ENCODE peak calls at places on chromosomes 5 and 9, in seven cellular contexts. I is dorsolateral prefrontal cortex, D is cardiac fibroblast, Y is heart left ventricle, H is upper lobe of right lung, F is HFFc6, W is brain microvascular endothelial cell. Q is an unnamed sample.
A peak's percentile ranks its signal among the peaks of the same experiment; 100 is the strongest.

GRCh38 chr5:174167080-174167910 is 121.8 kb downstream of the NSG2 start:
- DNase-seq in D (no peak), F (no peak), I (no peak), W (no peak), H (no peak), Y (no peak), Q (no peak)

GRCh38 chr9:74499111-74499601 is 2.0 kb downstream of the RORB start:
- DNase-seq in W (no peak), D (no peak), Y (no peak), H (no peak), F (no peak), I (peak; percentile 22), Q (no peak)

GRCh38 chr5:39473156-39473779 is 48.5 kb upstream of the DAB2 start:
- DNase-seq in D (peak; percentile 48), Y (no peak), I (no peak), H (no peak), W (peak; percentile 87), F (peak; percentile 45), Q (no peak)

GRCh38 chr5:73674669-73675004 is 48.6 kb downstream of the ARHGEF28 start:
- DNase-seq in I (no peak), Y (no peak), D (peak; percentile 49), H (no peak), W (no peak), F (no peak), Q (no peak)

GRCh38 chr9:116837038-116837998 is 150.2 kb downstream of the TRIM32 start:
- DNase-seq in W (no peak), D (no peak), Y (no peak), F (no peak), I (no peak), H (no peak), Q (peak; percentile 90)

GRCh38 chr5:96209829-96210228 is 223.2 kb downstream of the PCSK1 start:
- DNase-seq in F (peak; percentile 84), Y (no peak), H (no peak), D (peak; percentile 93), I (no peak), W (peak; percentile 87), Q (no peak)

GRCh38 chr5:80990971-80991370 is 30.8 kb downstream of the RASGRF2 start:
- DNase-seq in W (no peak), I (no peak), F (no peak), D (peak; percentile 36), H (no peak), Y (no peak), Q (peak; percentile 74)

GRCh38 chr9:76866689-76867088 is 39.2 kb downstream of the PRUNE2 start:
- DNase-seq in F (peak; percentile 90), Y (no peak), W (peak; percentile 83), H (no peak), D (peak; percentile 95), I (no peak), Q (peak; percentile 87)

GRCh38 chr9:88056876-88057275 is 81.4 kb downstream of the SPATA31C2 start:
- DNase-seq in D (no peak), W (peak; percentile 43), Y (no peak), I (no peak), F (peak; percentile 36), H (no peak), Q (no peak)

GRCh38 chr9:113687680-113688371 is 188.3 kb upstream of the ZNF618 start:
- DNase-seq in H (peak; percentile 47), D (peak; percentile 7), F (no peak), W (no peak), I (no peak), Y (no peak), Q (no peak)

GRCh38 chr9:129173296-129174101 is 4.6 kb downstream of the IER5L start:
- DNase-seq in H (no peak), W (no peak), I (no peak), Y (no peak), D (no peak), F (no peak), Q (no peak)

DNA sequence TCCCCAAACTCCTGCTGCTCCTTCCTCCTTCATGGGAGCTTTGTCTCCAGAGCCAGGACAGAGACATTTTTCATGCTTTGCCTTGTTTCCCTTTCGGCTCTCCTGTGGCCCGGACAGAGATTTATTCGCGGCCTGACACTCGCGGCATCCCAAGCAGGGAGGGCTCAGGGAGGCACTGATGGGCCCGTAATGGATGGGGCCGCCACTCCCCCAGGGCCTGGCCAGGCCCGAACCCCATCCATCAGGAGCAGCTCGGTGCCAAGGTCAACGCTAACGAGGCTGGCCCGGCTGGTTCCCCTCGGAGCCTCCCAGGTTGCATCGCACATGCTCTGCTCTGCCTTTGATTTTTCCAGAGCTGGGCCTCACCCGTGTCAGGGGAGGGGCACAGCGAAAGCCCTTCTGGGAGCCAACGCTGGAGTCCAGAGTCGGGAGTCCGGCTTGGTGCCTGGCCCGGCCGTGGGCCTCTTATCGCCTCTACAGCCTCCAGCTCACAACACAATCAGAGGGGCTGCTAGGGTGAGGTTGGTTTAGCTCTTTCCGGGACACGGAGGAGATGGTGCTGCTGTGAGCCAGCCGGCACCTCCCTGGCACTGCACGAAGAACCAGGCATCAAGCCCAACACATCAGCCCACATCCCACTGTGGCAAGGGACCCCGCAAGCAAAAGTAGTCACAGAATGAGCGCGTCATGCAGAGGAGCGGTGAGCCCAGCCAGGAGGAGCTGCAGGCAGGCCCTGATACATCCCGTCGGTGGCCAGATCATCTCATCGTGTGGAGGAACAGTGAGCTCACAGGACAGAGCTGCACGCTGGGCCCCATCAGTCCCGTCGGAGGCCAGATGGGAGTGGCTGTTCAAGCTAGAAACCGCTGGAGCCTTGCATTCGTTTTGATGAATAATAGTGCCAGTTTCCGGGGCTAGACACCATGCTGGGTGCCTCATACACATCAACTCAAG is 72.2 kb upstream of the BARHL1 start:
- DNase-seq in D (peak; percentile 13), Y (no peak), I (no peak), W (no peak), H (no peak), F (no peak), Q (no peak)
- TF ChIP-seq CTCF in D (no peak), Y (no peak), I (no peak), W (no peak), H (no peak), F (no peak), Q (no peak)

GRCh38 chr5:86968311-86968753 is 299.4 kb upstream of the RASA1 start:
- DNase-seq in I (no peak), H (no peak), F (peak; percentile 71), D (peak; percentile 75), Y (peak; percentile 49), W (peak; percentile 12), Q (peak; percentile 58)

GRCh38 chr5:86974910-86975309 is 292.8 kb upstream of the RASA1 start:
- DNase-seq in F (no peak), W (no peak), I (no peak), H (no peak), D (peak; percentile 8), Y (no peak), Q (no peak)

DNA sequence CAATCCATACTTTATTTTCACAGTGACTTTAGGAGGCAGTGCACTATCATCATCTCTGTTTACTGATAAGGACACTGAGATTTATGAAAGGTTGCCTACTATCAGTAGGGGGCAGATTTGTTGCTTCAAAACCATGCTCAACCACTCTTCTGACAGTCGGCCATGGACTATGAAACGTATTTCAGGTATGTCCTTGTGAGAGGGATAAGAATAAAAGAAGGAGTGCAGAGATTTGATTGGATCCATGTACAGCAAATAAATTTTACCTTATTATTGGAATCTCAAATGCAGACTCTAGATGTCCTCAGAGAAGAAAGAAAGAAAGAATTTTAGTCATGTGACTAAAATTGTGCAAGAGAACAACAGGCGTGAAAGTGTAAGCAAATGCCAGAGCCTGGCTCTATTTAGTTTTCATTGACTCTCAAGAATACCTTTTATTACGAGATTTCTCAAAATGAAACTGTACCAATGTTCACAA is 296.6 kb upstream of the RASA1 start:
- DNase-seq in W (peak; percentile 11), H (no peak), F (peak; percentile 29), I (no peak), D (peak; percentile 42), Y (no peak), Q (peak; percentile 13)
- TF ChIP-seq CTCF in W (peak; percentile 40), H (peak; percentile 25), F (peak; percentile 73), I (peak; percentile 15), D (peak; percentile 22), Y (peak; percentile 27), Q (no peak)

DNA sequence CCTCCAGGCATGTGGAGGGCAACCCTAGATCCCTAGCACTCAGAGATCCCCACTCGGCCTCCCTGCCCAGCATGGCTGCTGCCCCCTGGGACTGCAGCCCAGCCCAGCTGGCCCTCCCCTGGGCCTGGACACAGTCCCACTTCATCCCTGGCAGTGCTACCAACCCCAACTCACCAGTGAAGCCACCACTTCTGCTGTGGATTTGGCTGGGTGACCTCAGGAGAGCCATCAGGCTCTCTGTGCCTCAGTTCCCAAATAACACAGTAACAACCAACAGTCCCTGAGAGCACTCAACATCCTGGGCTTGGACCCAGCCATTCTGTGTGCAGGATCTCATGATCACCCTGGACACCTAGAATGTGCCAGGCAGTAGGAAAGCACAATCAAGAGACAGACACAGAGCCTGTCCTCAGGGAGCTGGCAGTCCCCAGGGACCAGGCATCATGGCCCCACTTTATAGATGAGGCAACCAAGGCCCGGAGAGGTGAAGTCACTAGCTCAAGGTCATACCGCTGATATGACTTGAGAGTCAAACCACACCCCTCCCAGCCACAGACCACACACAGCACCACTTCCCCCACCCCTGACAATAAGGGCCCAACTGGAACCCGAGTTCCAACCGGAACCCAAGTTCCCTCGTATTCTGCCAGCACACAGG is 4.7 kb upstream of the PSMB7 start:
- DNase-seq in F (no peak), I (no peak), D (no peak), H (no peak), W (no peak), Y (no peak), Q (no peak)
- TF ChIP-seq CTCF in F (peak; percentile 72), I (no peak), D (no peak), H (peak; percentile 23), W (no peak), Y (no peak), Q (peak; percentile 70)

DNA sequence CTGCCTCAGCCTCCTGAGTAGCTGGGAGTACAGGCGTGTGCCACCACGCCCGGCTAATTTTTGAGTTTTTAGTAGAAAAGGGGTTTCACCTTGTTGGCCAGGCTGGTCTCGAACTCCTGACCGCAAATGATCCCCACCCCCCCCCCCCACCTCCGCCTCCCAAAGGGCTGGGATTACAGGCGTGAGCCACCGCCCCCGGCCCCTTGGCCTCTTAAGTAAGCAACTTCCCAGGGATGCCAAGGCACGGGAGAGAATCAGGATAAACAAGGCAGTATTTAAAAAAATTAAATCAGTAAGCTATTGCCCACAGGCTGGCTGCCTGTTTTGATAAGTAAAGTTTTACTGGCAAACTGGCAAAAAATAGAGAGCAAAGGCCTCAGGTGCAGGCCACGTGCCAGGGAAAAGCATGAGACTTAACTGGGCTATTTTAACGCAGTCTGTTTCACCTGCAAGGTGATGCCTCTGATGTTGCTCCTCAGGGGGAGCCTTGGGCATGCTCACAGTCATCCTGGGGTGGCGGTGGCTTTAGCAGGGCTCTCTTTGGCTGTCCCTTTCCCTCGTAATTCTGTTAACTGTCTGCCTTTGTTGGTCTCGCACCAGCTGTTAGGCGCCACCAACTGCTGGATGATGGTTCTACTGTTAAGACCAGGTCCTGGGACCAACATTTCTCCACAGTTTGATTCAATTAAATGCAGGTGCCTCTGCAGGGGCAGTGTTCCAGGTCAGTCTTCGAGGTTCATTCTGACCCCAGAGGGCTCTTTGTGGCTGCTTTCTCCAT is 19.4 kb upstream of the RNF130 start:
- DNase-seq in I (no peak), D (peak; percentile 33), Y (no peak), W (peak; percentile 36), F (no peak), H (no peak), Q (no peak)
- TF ChIP-seq CTCF in I (no peak), D (peak; percentile 25), Y (no peak), W (peak; percentile 53), F (peak; percentile 14), H (peak; percentile 14), Q (peak; percentile 20)

DNA sequence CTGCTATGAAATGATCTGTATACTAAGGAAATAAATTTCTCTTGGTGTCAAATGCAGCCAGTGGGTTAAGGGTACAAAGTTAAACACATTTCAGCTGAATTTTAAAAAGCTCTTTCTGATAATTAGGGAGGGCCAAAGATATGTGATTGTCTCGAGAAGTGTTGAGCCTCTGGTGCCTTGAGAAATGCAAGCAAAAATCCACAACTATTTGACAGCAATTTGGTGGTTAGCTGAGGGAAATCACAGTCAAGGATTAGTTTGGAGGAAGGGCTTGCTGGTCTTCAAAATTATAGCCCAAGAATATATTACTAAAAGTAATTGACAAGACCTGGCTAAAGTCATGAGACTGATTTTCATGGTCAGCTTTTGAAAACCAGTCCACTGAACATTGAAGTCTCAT is 255.7 kb upstream of the PPP1R2B start:
- DNase-seq in W (no peak), H (no peak), F (no peak), D (no peak), Y (no peak), I (no peak), Q (no peak)
- TF ChIP-seq CTCF in W (no peak), H (no peak), F (no peak), D (no peak), Y (no peak), I (no peak), Q (no peak)

Q was measured in RWPE1.